ENCODE peak calls at places on chromosomes 7 and 10, in five cellular contexts. O is NCI-H510A treated with DMSO at 0.1 percent for 48 hours; U is activated T-cell treated with anti-CD3 and anti-CD28 coated beads, Interleukin-2, amount 50 U/mL, for 1 hour; V is occipital lobe; X is astrocyte of the spinal cord. J is an unnamed sample.

GRCh38 chr10:4270116-4270515 is 485.1 kb upstream of the KLF6 start:
- DNase-seq in O (no peak), X (peak; percentile 58), U (no peak), V (no peak), J (no peak)

GRCh38 chr7:108246227-108246837 is 116.2 kb upstream of the LAMB4 start:
- DNase-seq in U (no peak), V (no peak), O (peak; percentile 22), X (peak; percentile 94), J (peak; percentile 34)

GRCh38 chr10:124117879-124118278 is 24.5 kb upstream of the CHST15 start:
- DNase-seq in O (no peak), X (no peak), V (no peak), U (no peak), J (no peak)

GRCh38 chr10:11828682-11829284 is 5.6 kb downstream of the PROSER2 start:
- DNase-seq in U (no peak), X (no peak), O (no peak), V (no peak), J (no peak)

GRCh38 chr7:45921699-45922519 is 837 bp upstream of the IGFBP3 start:
- DNase-seq in O (no peak), X (peak; percentile 83), V (no peak), U (peak; percentile 33), J (no peak)

GRCh38 chr10:68526634-68527132 is 640 bp downstream of the SLC25A16 start:
- DNase-seq in V (no peak), O (no peak), X (no peak), U (no peak), J (no peak)

GRCh38 chr10:80273523-80274170 is 15.8 kb downstream of the MAT1A start:
- DNase-seq in X (no peak), V (no peak), O (no peak), U (no peak), J (no peak)

GRCh38 chr10:122639801-122640200 is 59.8 kb downstream of the C10orf120 start:
- DNase-seq in V (no peak), U (no peak), X (no peak), O (peak; percentile 14), J (no peak)

GRCh38 chr7:134022512-134022911 is 104.6 kb upstream of the LRGUK start:
- DNase-seq in X (no peak), U (no peak), O (no peak), V (no peak), J (no peak)

GRCh38 chr10:70331486-70332268 is 47.9 kb upstream of the NPFFR1 start:
- DNase-seq in X (peak; percentile 92), O (peak; percentile 89), U (no peak), V (no peak), J (no peak)

J was measured in NCI-H2227 treated with DMSO at 0.1 percent for 48 hours.